ENCODE peak calls at places on chromosomes 3 and 15, in five cellular contexts. One of them, this sample, is unnamed.

GRCh38 chr15:76999996-77000395 is 5.1 kb downstream of the PSTPIP1 start:
- DNase-seq in cardiac fibroblast: no peak
- DNase-seq in OCI-LY7: no peak
- DNase-seq in HCT116: no peak
- DNase-seq in stomach: no peak
- DNase-seq in this sample: no peak

GRCh38 chr3:70832035-70832795 is 519.8 kb upstream of the MDFIC2 start:
- DNase-seq in cardiac fibroblast: peak
- DNase-seq in OCI-LY7: no peak
- DNase-seq in HCT116: no peak
- DNase-seq in stomach: no peak
- DNase-seq in this sample: no peak

GRCh38 chr3:73637042-73637441 is 12.3 kb upstream of the PDZRN3 start:
- DNase-seq in cardiac fibroblast: no peak
- DNase-seq in OCI-LY7: no peak
- DNase-seq in HCT116: no peak
- DNase-seq in stomach: no peak
- DNase-seq in this sample: no peak

GRCh38 chr15:72063186-72063585 is 54.8 kb downstream of the MYO9A start:
- DNase-seq in cardiac fibroblast: no peak
- DNase-seq in OCI-LY7: no peak
- DNase-seq in HCT116: no peak
- DNase-seq in stomach: no peak
- DNase-seq in this sample: no peak

GRCh38 chr3:29475305-29475825 is 194.5 kb downstream of the RBMS3 start:
- DNase-seq in cardiac fibroblast: no peak
- DNase-seq in OCI-LY7: no peak
- DNase-seq in HCT116: no peak
- DNase-seq in stomach: no peak
- DNase-seq in this sample: no peak

GRCh38 chr15:61916104-61916503 is 144.1 kb downstream of the VPS13C start:
- DNase-seq in cardiac fibroblast: no peak
- DNase-seq in OCI-LY7: no peak
- DNase-seq in HCT116: no peak
- DNase-seq in stomach: no peak
- DNase-seq in this sample: peak

GRCh38 chr3:164526250-164526649 is 552.0 kb downstream of the SI start:
- DNase-seq in cardiac fibroblast: no peak
- DNase-seq in OCI-LY7: no peak
- DNase-seq in HCT116: no peak
- DNase-seq in stomach: no peak
- DNase-seq in this sample: no peak

GRCh38 chr3:77084511-77084910 is 44.6 kb downstream of the ROBO2 start:
- DNase-seq in cardiac fibroblast: no peak
- DNase-seq in OCI-LY7: no peak
- DNase-seq in HCT116: no peak
- DNase-seq in stomach: no peak
- DNase-seq in this sample: no peak

GRCh38 chr3:89565098-89565497 is 457.7 kb downstream of the EPHA3 start:
- DNase-seq in cardiac fibroblast: no peak
- DNase-seq in OCI-LY7: no peak
- DNase-seq in HCT116: no peak
- DNase-seq in stomach: no peak
- DNase-seq in this sample: no peak

GRCh38 chr3:13462822-13463221 is 17.3 kb upstream of the HDAC11 start:
- DNase-seq in cardiac fibroblast: no peak
- DNase-seq in OCI-LY7: no peak
- DNase-seq in HCT116: no peak
- DNase-seq in stomach: no peak
- DNase-seq in this sample: no peak

GRCh38 chr3:188270423-188270972 is 116.5 kb downstream of the LPP start:
- DNase-seq in cardiac fibroblast: peak
- DNase-seq in OCI-LY7: no peak
- DNase-seq in HCT116: no peak
- DNase-seq in stomach: no peak
- DNase-seq in this sample: peak

GRCh38 chr15:55998478-55998877 is 5.1 kb upstream of the NEDD4 start:
- DNase-seq in cardiac fibroblast: no peak
- DNase-seq in OCI-LY7: no peak
- DNase-seq in HCT116: no peak
- DNase-seq in stomach: no peak
- DNase-seq in this sample: no peak

GRCh38 chr3:162391301-162391700 is 894.7 kb downstream of the OTOL1 start:
- DNase-seq in cardiac fibroblast: peak
- DNase-seq in OCI-LY7: no peak
- DNase-seq in HCT116: no peak
- DNase-seq in stomach: no peak
- DNase-seq in this sample: peak

GRCh38 chr3:197599089-197599765 is 43.5 kb upstream of the BDH1 start:
- DNase-seq in cardiac fibroblast: peak
- DNase-seq in OCI-LY7: peak
- DNase-seq in HCT116: peak
- DNase-seq in stomach: peak
- DNase-seq in this sample: peak

GRCh38 chr15:32802296-32802936 is 84.6 kb downstream of the GREM1 start:
- DNase-seq in cardiac fibroblast: peak
- DNase-seq in OCI-LY7: no peak
- DNase-seq in HCT116: no peak
- DNase-seq in stomach: no peak
- DNase-seq in this sample: no peak

GRCh38 chr3:78737988-78738387 is 1029.8 kb downstream of the ROBO1 start:
- DNase-seq in cardiac fibroblast: peak
- DNase-seq in OCI-LY7: no peak
- DNase-seq in HCT116: no peak
- DNase-seq in stomach: no peak
- DNase-seq in this sample: no peak

GRCh38 chr3:41716391-41716910 is 245.5 kb downstream of the ULK4 start:
- DNase-seq in cardiac fibroblast: peak
- DNase-seq in OCI-LY7: no peak
- DNase-seq in HCT116: no peak
- DNase-seq in stomach: no peak
- DNase-seq in this sample: no peak

GRCh38 chr3:197154-197855 is 742 bp downstream of the CHL1 start:
- DNase-seq in cardiac fibroblast: no peak
- DNase-seq in OCI-LY7: no peak
- DNase-seq in HCT116: no peak
- DNase-seq in stomach: no peak
- DNase-seq in this sample: no peak

GRCh38 chr3:52783211-52783555 is 5.8 kb downstream of the ITIH1 start:
- DNase-seq in cardiac fibroblast: no peak
- DNase-seq in OCI-LY7: no peak
- DNase-seq in HCT116: no peak
- DNase-seq in stomach: no peak
- DNase-seq in this sample: no peak

GRCh38 chr3:156605686-156606605 is 51.0 kb upstream of the SSR3 start:
- DNase-seq in cardiac fibroblast: peak
- DNase-seq in OCI-LY7: no peak
- DNase-seq in HCT116: no peak
- DNase-seq in stomach: peak
- DNase-seq in this sample: no peak

GRCh38 chr15:48544816-48545215 is 100.7 kb downstream of the FBN1 start:
- DNase-seq in cardiac fibroblast: no peak
- DNase-seq in OCI-LY7: no peak
- DNase-seq in HCT116: no peak
- DNase-seq in stomach: no peak
- DNase-seq in this sample: no peak

GRCh38 chr15:78265137-78265460 is 737 bp downstream of the DNAJA4 start:
- DNase-seq in cardiac fibroblast: no peak
- DNase-seq in OCI-LY7: no peak
- DNase-seq in HCT116: no peak
- DNase-seq in stomach: no peak
- DNase-seq in this sample: no peak

GRCh38 chr15:27249723-27250160 is 278.8 kb downstream of the GABRG3 start:
- DNase-seq in cardiac fibroblast: no peak
- DNase-seq in OCI-LY7: no peak
- DNase-seq in HCT116: no peak
- DNase-seq in stomach: no peak
- DNase-seq in this sample: no peak

GRCh38 chr15:39622660-39623549 is 42.0 kb downstream of the THBS1 start:
- DNase-seq in cardiac fibroblast: no peak
- DNase-seq in OCI-LY7: no peak
- DNase-seq in HCT116: no peak
- DNase-seq in stomach: no peak
- DNase-seq in this sample: no peak

GRCh38 chr3:7144696-7145308 is 283.9 kb downstream of the GRM7 start:
- DNase-seq in cardiac fibroblast: peak
- DNase-seq in OCI-LY7: peak
- DNase-seq in HCT116: peak
- DNase-seq in stomach: no peak
- DNase-seq in this sample: no peak

GRCh38 chr3:109355625-109356441 is 18.5 kb upstream of the DPPA4 start:
- DNase-seq in cardiac fibroblast: no peak
- DNase-seq in OCI-LY7: no peak
- DNase-seq in HCT116: no peak
- DNase-seq in stomach: no peak
- DNase-seq in this sample: no peak

GRCh38 chr15:42796955-42797779 is 60.2 kb upstream of the CDAN1 start:
- DNase-seq in cardiac fibroblast: peak
- DNase-seq in OCI-LY7: no peak
- DNase-seq in HCT116: no peak
- DNase-seq in stomach: no peak
- DNase-seq in this sample: no peak

GRCh38 chr3:139537795-139538538 is 1.6 kb downstream of the RBP1 start:
- DNase-seq in cardiac fibroblast: no peak
- DNase-seq in OCI-LY7: no peak
- DNase-seq in HCT116: peak
- DNase-seq in stomach: no peak
- DNase-seq in this sample: no peak

GRCh38 chr15:83585770-83586169 is 68.2 kb upstream of the ADAMTSL3 start:
- DNase-seq in cardiac fibroblast: no peak
- DNase-seq in OCI-LY7: no peak
- DNase-seq in HCT116: no peak
- DNase-seq in stomach: no peak
- DNase-seq in this sample: no peak

GRCh38 chr3:191973820-191974219 is 512.9 kb downstream of the PYDC2 start:
- DNase-seq in cardiac fibroblast: no peak
- DNase-seq in OCI-LY7: no peak
- DNase-seq in HCT116: no peak
- DNase-seq in stomach: no peak
- DNase-seq in this sample: no peak

GRCh38 chr3:51955175-51955892 is at the start of gene GPR62:
- DNase-seq in cardiac fibroblast: no peak
- DNase-seq in OCI-LY7: no peak
- DNase-seq in HCT116: no peak
- DNase-seq in stomach: no peak
- DNase-seq in this sample: no peak

GRCh38 chr3:147367676-147368075 is 38.7 kb downstream of the ZIC4 start:
- DNase-seq in cardiac fibroblast: no peak
- DNase-seq in OCI-LY7: no peak
- DNase-seq in HCT116: no peak
- DNase-seq in stomach: no peak
- DNase-seq in this sample: no peak

GRCh38 chr3:79767194-79767952 is 425 bp downstream of the ROBO1 start:
- DNase-seq in cardiac fibroblast: no peak
- DNase-seq in OCI-LY7: no peak
- DNase-seq in HCT116: no peak
- DNase-seq in stomach: no peak
- DNase-seq in this sample: no peak
- TF ChIP-seq CTCF in cardiac fibroblast: no peak
- TF ChIP-seq CTCF in OCI-LY7: no peak
- TF ChIP-seq CTCF in HCT116: no peak
- TF ChIP-seq CTCF in stomach: no peak
- TF ChIP-seq CTCF in this sample: no peak

DNA sequence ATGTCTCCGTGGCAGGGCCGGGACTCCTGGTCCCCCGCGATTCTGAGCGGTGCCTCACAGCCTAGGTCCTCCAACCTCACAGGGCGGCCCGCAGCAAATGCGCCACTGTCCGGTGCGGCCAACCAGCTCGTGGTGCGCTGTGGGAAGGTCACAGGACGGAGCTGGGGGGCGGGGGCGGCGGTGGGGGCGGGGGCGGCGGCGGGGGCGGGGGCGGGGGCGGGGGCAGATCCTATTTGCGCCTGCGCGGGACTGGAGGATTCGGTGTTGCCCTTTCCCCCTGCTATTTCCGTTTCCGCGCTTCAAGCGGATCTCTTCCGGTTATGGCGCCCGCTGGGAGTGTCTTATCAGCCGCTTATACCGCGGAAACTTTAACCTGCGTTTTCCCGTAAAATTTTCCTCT is 106.7 kb upstream of the SNRPN start:
- DNase-seq in cardiac fibroblast: peak
- DNase-seq in OCI-LY7: no peak
- DNase-seq in HCT116: no peak
- DNase-seq in stomach: no peak
- DNase-seq in this sample: no peak
- H3K4me3 ChIP-seq in cardiac fibroblast: peak
- H3K4me3 ChIP-seq in OCI-LY7: no peak
- H3K4me3 ChIP-seq in HCT116: no peak
- H3K4me3 ChIP-seq in stomach: peak
- H3K4me3 ChIP-seq in this sample: no peak

DNA sequence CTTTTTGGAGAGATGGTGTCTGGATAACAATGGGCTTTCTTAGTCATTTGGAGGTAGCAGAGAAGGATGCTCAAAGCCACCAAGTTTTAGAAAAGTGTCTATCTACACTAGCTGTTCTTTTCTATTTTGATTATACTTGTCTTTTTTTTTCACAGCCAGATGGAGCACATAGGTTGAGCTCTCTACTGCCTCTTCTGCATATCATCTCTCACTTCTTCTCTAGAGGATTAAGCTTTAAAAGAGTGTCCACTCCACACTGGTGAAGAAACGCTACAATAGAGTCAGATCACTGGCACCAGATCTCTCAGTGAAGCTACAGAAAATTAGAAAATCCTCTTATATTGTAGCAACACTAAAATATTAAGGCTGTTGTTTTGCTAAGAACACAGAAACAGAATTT is 145.3 kb upstream of the MBNL1 start:
- DNase-seq in cardiac fibroblast: no peak
- DNase-seq in OCI-LY7: no peak
- DNase-seq in HCT116: no peak
- DNase-seq in stomach: no peak
- DNase-seq in this sample: no peak
- TF ChIP-seq CTCF in cardiac fibroblast: peak
- TF ChIP-seq CTCF in OCI-LY7: no peak
- TF ChIP-seq CTCF in HCT116: peak
- TF ChIP-seq CTCF in stomach: no peak
- TF ChIP-seq CTCF in this sample: no peak

GRCh38 chr15:75045332-75046015 is 22.1 kb downstream of the PPCDC start:
- DNase-seq in cardiac fibroblast: no peak
- DNase-seq in OCI-LY7: no peak
- DNase-seq in HCT116: no peak
- DNase-seq in stomach: no peak
- DNase-seq in this sample: no peak
- H3K4me3 ChIP-seq in cardiac fibroblast: no peak
- H3K4me3 ChIP-seq in OCI-LY7: no peak
- H3K4me3 ChIP-seq in HCT116: no peak
- H3K4me3 ChIP-seq in stomach: no peak
- H3K4me3 ChIP-seq in this sample: no peak

GRCh38 chr3:55661141-55661540 is 174.0 kb upstream of the WNT5A start:
- DNase-seq in cardiac fibroblast: no peak
- DNase-seq in OCI-LY7: peak
- DNase-seq in HCT116: no peak
- DNase-seq in stomach: no peak
- DNase-seq in this sample: no peak
- TF ChIP-seq CTCF in cardiac fibroblast: no peak
- TF ChIP-seq CTCF in OCI-LY7: no peak
- TF ChIP-seq CTCF in HCT116: no peak
- TF ChIP-seq CTCF in stomach: no peak
- TF ChIP-seq CTCF in this sample: no peak

This sample was measured in HFF-Myc.